ENCODE peak calls at places on chromosomes 1 and 21, in six cellular contexts. O, G, E, H, B and P are unnamed samples.

GRCh38 chr1:32023351-32023750 is 9.7 kb downstream of the KHDRBS1 start:
- DNase-seq in O (no peak), G (no peak), E (no peak), H (no peak), B (peak; percentile 60), P (no peak)

GRCh38 chr1:36663772-36664430 is 181.2 kb upstream of the CSF3R start:
- DNase-seq in O (no peak), G (no peak), E (no peak), H (no peak), B (no peak), P (no peak)

GRCh38 chr1:179743679-179744400 is 749 bp downstream of the FAM163A start:
- DNase-seq in O (no peak), G (no peak), E (no peak), H (no peak), B (no peak), P (peak; percentile 30)

GRCh38 chr1:66270122-66270812 is 263.7 kb upstream of the SGIP1 start:
- DNase-seq in O (no peak), G (peak; percentile 69), E (no peak), H (no peak), B (peak; percentile 89), P (no peak)

GRCh38 chr21:45847870-45848269 is 133.7 kb upstream of the COL6A1 start:
- DNase-seq in O (no peak), G (no peak), E (no peak), H (no peak), B (no peak), P (no peak)

GRCh38 chr1:175877939-175878730 is 134.7 kb upstream of the TNR start:
- DNase-seq in O (no peak), G (no peak), E (no peak), H (no peak), B (no peak), P (no peak)

GRCh38 chr1:150408800-150409199 is 44.9 kb downstream of the RPRD2 start:
- DNase-seq in O (no peak), G (no peak), E (no peak), H (no peak), B (no peak), P (no peak)

GRCh38 chr1:186426118-186426517 is 34.8 kb downstream of the PDC start:
- DNase-seq in O (no peak), G (no peak), E (no peak), H (no peak), B (no peak), P (no peak)

GRCh38 chr21:35020902-35021301 is 28.2 kb downstream of the RUNX1 start:
- DNase-seq in O (no peak), G (no peak), E (no peak), H (no peak), B (no peak), P (no peak)

GRCh38 chr1:224340711-224341384 is 10.9 kb upstream of the NVL start:
- DNase-seq in O (no peak), G (no peak), E (no peak), H (peak; percentile 37), B (no peak), P (no peak)

GRCh38 chr1:110235839-110236682 is 25.9 kb downstream of the KCNC4 start:
- DNase-seq in O (no peak), G (peak; percentile 78), E (peak; percentile 45), H (peak; percentile 30), B (peak; percentile 92), P (no peak)

GRCh38 chr1:240844466-240844865 is 232.5 kb upstream of the GREM2 start:
- DNase-seq in O (no peak), G (no peak), E (no peak), H (no peak), B (no peak), P (no peak)

GRCh38 chr1:25821630-25822091 is 1.9 kb downstream of the MTFR1L start:
- DNase-seq in O (no peak), G (peak; percentile 58), E (no peak), H (no peak), B (peak; percentile 53), P (no peak)

GRCh38 chr1:8913457-8913856 is 32.2 kb upstream of the CA6 start:
- DNase-seq in O (no peak), G (no peak), E (no peak), H (no peak), B (no peak), P (no peak)

GRCh38 chr1:225603538-225604354 is 49.2 kb downstream of the ENAH start:
- DNase-seq in O (peak; percentile 55), G (peak; percentile 40), E (peak; percentile 51), H (no peak), B (peak; percentile 64), P (no peak)

DNA sequence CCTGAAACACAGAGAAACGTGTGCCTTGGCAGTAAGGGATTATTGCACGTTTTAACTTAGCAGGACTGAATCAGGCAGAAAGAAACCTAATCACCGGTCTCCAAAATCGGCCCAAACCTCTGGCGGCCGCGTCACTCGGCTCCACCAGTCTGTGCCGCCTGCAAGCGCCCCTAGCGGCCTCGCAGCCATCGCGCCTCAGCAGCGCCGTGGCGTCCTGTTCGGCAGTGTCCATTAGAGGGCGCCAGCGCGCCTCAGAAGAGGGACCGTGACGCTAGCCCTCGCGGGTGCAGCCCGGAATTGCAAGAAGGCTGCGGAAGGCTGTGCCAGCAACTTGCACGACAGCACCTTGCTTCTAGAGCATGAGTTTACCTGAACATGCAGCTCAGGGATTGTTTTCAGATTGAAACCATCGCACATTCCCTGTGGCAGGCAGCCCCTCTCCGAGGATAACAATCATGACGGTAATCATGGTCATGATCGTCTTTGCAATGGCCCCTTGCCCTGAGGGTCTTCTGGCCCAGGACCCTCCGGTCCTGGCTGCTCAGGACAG is 164.4 kb downstream of the TRIM33 start:
- DNase-seq in O (peak; percentile 81), G (peak; percentile 89), E (peak; percentile 89), H (peak; percentile 96), B (peak; percentile 96), P (peak; percentile 96)
- TF ChIP-seq CTCF in O (peak; percentile 99), G (peak; percentile 100), E (peak; percentile 100), H (peak; percentile 100), B (no peak), P (peak; percentile 100)

GRCh38 chr21:23152130-23152529 is 2153.9 kb downstream of the NCAM2 start:
- DNase-seq in O (no peak), G (no peak), E (no peak), H (no peak), B (no peak), P (no peak)
- TF ChIP-seq CTCF in O (no peak), G (no peak), E (no peak), H (no peak), B (no peak), P (no peak)

DNA sequence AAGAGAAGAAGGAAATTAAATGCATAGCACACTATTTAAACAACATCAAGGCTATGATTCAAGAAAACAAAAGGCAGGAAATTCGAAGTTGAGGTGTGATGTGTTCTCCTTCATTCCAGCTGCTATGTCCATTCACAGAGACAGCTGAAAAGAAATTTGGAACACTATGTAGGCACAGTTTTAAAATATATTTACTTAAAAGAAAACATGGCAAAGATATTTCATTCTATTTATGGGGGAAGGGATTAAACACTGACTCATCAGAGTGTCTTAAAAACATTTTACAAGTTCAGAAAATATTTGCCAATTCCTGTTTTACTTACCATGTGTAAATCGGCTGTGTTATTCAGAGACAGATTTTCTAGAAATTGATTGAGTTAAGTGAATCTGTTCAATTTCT is 39.4 kb upstream of the NGF start:
- DNase-seq in O (no peak), G (peak; percentile 19), E (no peak), H (no peak), B (peak; percentile 11), P (no peak)
- TF ChIP-seq CTCF in O (no peak), G (no peak), E (no peak), H (no peak), B (no peak), P (no peak)

DNA sequence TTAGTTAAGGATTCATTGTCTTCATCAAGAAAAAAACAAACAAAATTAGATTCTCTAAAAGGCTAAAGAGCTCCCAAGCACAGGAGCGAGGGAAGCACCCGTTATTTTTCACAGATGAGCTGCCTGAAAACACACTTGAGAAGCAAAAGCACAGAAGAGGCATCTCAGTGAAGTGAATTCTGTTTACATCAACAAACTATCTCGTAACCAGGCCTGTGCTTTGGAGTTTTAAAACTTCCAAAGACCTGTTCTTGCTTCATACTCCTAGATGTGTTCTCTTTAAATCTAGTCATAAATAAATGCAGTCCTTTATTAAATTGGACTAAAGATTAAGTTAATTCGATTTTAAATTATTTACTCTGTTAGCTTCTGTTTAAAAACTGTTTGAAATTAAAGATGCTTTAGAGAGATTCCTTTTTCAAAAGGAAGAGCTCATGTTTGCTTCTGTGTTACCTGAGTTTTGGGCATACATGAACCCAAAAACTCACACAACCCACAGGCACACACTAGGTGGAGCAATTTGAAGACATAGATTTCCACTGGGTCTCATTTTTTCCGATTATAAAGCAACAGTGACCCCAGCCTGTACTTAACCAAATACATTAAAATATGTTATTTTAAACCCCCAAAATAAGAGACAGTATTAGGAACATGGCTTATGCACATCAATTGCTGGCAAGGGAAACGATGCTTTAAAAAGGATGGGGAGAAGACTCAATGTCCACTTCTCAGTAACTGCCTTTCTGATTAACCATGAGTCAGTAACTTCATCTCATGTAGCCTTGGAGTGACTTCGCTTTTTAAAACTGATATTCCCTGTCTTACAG is 648.2 kb downstream of the SMYD3 start:
- DNase-seq in O (no peak), G (no peak), E (no peak), H (no peak), B (peak; percentile 53), P (no peak)
- TF ChIP-seq CTCF in O (peak; percentile 2), G (peak; percentile 46), E (peak; percentile 61), H (no peak), B (peak; percentile 50), P (no peak)

GRCh38 chr21:38511662-38512243 is 13.5 kb upstream of the ERG start:
- DNase-seq in O (no peak), G (no peak), E (no peak), H (no peak), B (no peak), P (no peak)
- TF ChIP-seq CTCF in O (no peak), G (no peak), E (no peak), H (peak; percentile 13), B (no peak), P (no peak)

GRCh38 chr1:16644179-16645043 is 22.3 kb downstream of the RNU1-3 start:
- DNase-seq in O (peak; percentile 100), G (peak; percentile 99), E (peak; percentile 96), H (peak; percentile 98), B (peak; percentile 97), P (peak; percentile 100)
- TF ChIP-seq CTCF in O (peak; percentile 68), G (peak; percentile 66), E (peak; percentile 65), H (peak; percentile 74), B (peak; percentile 43), P (peak; percentile 69)

GRCh38 chr1:204359474-204360255 is at the start of gene PLEKHA6:
- DNase-seq in O (no peak), G (peak; percentile 24), E (no peak), H (no peak), B (peak; percentile 48), P (no peak)
- TF ChIP-seq CTCF in O (peak; percentile 30), G (peak; percentile 63), E (peak; percentile 53), H (no peak), B (peak; percentile 35), P (no peak)

GRCh38 chr1:215076312-215076711 is 6.2 kb upstream of the KCNK2 start:
- DNase-seq in O (no peak), G (peak; percentile 37), E (peak; percentile 45), H (peak; percentile 70), B (peak; percentile 70), P (peak; percentile 15)
- TF ChIP-seq CTCF in O (peak; percentile 33), G (peak; percentile 25), E (peak; percentile 78), H (peak; percentile 55), B (peak; percentile 63), P (peak; percentile 29)